ENCODE peak calls at places on chromosomes 13 and 19, in four cellular contexts. B is IMR-90, N is K562, W is keratinocyte. T is an unnamed sample.

GRCh38 chr13:51590966-51591627 is 6.8 kb downstream of the WDFY2 start:
- DNase-seq in N (peak; percentile 11), B (peak; percentile 90), W (no peak), T (peak; percentile 44)

GRCh38 chr19:10460714-10461046 is 40.3 kb downstream of the PDE4A start:
- DNase-seq in B (no peak), N (no peak), W (no peak), T (no peak)

GRCh38 chr13:80030491-80030890 is 310.4 kb downstream of the SPRY2 start:
- DNase-seq in B (no peak), W (no peak), N (no peak), T (peak; percentile 14)

GRCh38 chr19:35120492-35120891 is 4.9 kb downstream of the FXYD3 start:
- DNase-seq in N (no peak), B (peak; percentile 66), W (peak; percentile 92), T (no peak)

GRCh38 chr13:51192348-51192747 is 29.9 kb upstream of the FAM124A start:
- DNase-seq in N (no peak), W (no peak), B (no peak), T (peak; percentile 54)

GRCh38 chr19:3774621-3775373 is 2.8 kb upstream of the RAX2 start:
- DNase-seq in B (no peak), W (no peak), N (peak; percentile 49), T (no peak)

GRCh38 chr13:32988588-32989256 is 27.5 kb upstream of the KL start:
- DNase-seq in B (no peak), N (no peak), W (no peak), T (no peak)

GRCh38 chr13:37429976-37430375 is 168.6 kb downstream of the POSTN start:
- DNase-seq in N (no peak), B (peak; percentile 98), W (no peak), T (no peak)

GRCh38 chr19:22784051-22784450 is at the start of gene ZNF99:
- DNase-seq in W (no peak), B (no peak), N (no peak), T (no peak)

GRCh38 chr13:33017410-33017929 is 1.2 kb downstream of the KL start:
- DNase-seq in B (peak; percentile 6), W (no peak), N (peak; percentile 6), T (peak; percentile 30)

GRCh38 chr13:98741741-98742435 is 10.6 kb downstream of the SLC15A1 start:
- DNase-seq in B (no peak), W (no peak), N (no peak), T (no peak)

GRCh38 chr13:56736966-56737365 is 403.8 kb upstream of the PRR20A start:
- DNase-seq in B (no peak), N (no peak), W (no peak), T (no peak)

GRCh38 chr13:112783135-112783945 is 93.5 kb downstream of the ATP11A start:
- DNase-seq in B (peak; percentile 90), W (no peak), N (no peak), T (no peak)

GRCh38 chr19:40610396-40611064 is 9.4 kb downstream of the LTBP4 start:
- DNase-seq in N (no peak), B (no peak), W (no peak), T (no peak)

GRCh38 chr13:34357435-34358232 is 539.7 kb downstream of the RFC3 start:
- DNase-seq in B (peak; percentile 79), W (peak; percentile 67), N (no peak), T (peak; percentile 72)

GRCh38 chr19:30783936-30784335 is 411.8 kb downstream of the ZNF536 start:
- DNase-seq in W (no peak), B (no peak), N (no peak), T (no peak)

GRCh38 chr19:2168619-2169424 is 5.1 kb downstream of the DOT1L start:
- DNase-seq in W (peak; percentile 92), N (peak; percentile 74), B (peak; percentile 99), T (peak; percentile 99)

GRCh38 chr13:102028846-102029245 is 373.0 kb downstream of the FGF14 start:
- DNase-seq in N (no peak), W (no peak), B (no peak), T (no peak)

GRCh38 chr19:13103585-13103923 is 896 bp upstream of the LYL1 start:
- DNase-seq in B (no peak), W (no peak), N (no peak), T (peak; percentile 29)

GRCh38 chr19:1158885-1159448 is 15.1 kb downstream of the SBNO2 start:
- DNase-seq in N (no peak), B (no peak), W (no peak), T (no peak)
- H3K9me1 ChIP-seq in N (no peaks in the 10 kb centered on the region), B (peaks cover 4% of the 10 kb centered on the region), W (peaks cover 3% of the 10 kb centered on the region), T (no peaks in the 10 kb centered on the region)

DNA sequence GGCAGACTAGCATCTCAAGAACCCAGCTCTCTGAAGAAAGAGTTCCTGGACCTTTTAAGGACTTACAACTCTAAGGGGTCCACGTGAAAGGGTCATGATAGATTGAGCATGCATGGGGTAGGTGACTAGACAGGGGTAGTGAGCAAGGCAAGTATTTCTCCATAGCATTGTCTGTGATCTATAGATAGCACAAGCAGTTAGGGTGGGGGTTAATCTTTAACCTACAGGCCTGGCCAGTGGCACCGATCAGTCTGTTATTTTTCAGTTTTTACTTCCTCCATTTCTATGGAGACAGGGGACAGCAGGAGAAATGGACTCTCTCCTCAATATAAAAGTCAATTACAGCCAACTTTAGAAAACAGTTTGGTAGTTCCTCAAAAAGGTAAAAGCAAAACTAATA is 983.6 kb downstream of the SLITRK1 start:
- DNase-seq in N (no peak), B (no peak), W (no peak), T (no peak)
- H3K9me1 ChIP-seq in N (no peaks in the 10 kb centered on the region), B (no peaks in the 10 kb centered on the region), W (no peaks in the 10 kb centered on the region), T (no peaks in the 10 kb centered on the region)

GRCh38 chr13:44021422-44021821 is 141.7 kb downstream of the LACC1 start:
- DNase-seq in N (no peak), B (no peak), W (no peak), T (no peak)

GRCh38 chr13:44015808-44016207 is 136.1 kb downstream of the LACC1 start:
- DNase-seq in W (no peak), N (no peak), B (no peak), T (peak; percentile 5)

GRCh38 chr13:44015133-44015532 is 135.4 kb downstream of the LACC1 start:
- DNase-seq in N (no peak), B (no peak), W (no peak), T (no peak)

GRCh38 chr13:44014501-44014900 is 134.8 kb downstream of the LACC1 start:
- DNase-seq in W (no peak), N (no peak), B (no peak), T (peak; percentile 26)

GRCh38 chr13:44017756-44018309 is 138.1 kb downstream of the LACC1 start:
- DNase-seq in N (no peak), W (no peak), B (no peak), T (no peak)
- H3K9me1 ChIP-seq in N (no peaks in the 10 kb centered on the region), W (no peaks in the 10 kb centered on the region), B (peaks cover 8% of the 10 kb centered on the region), T (no peaks in the 10 kb centered on the region)

GRCh38 chr19:513368-514165 is 6.3 kb downstream of the TPGS1 start:
- DNase-seq in B (no peak), N (no peak), W (no peak), T (no peak)

GRCh38 chr19:511101-511841 is 4.0 kb downstream of the TPGS1 start:
- DNase-seq in W (peak; percentile 88), B (peak; percentile 36), N (no peak), T (peak; percentile 71)

GRCh38 chr19:510606-511100 is 3.4 kb downstream of the TPGS1 start:
- DNase-seq in N (peak; percentile 69), B (peak; percentile 81), W (peak; percentile 59), T (peak; percentile 88)

GRCh38 chr19:514166-514663 is 6.9 kb downstream of the TPGS1 start:
- DNase-seq in B (no peak), N (no peak), W (no peak), T (no peak)

GRCh38 chr19:512548-513365 is 5.5 kb downstream of the TPGS1 start:
- DNase-seq in N (no peak), B (no peak), W (no peak), T (no peak)
- H3K9me1 ChIP-seq in N (peaks cover 4% of the 10 kb centered on the region), B (peaks cover 8% of the 10 kb centered on the region), W (peaks cover 2% of the 10 kb centered on the region), T (no peaks in the 10 kb centered on the region)

GRCh38 chr19:33085570-33086128 is 4.7 kb downstream of the GPATCH1 start:
- DNase-seq in N (no peak), W (no peak), B (no peak), T (no peak)

GRCh38 chr19:33075519-33075918 is 5.5 kb upstream of the GPATCH1 start:
- DNase-seq in W (no peak), N (no peak), B (no peak), T (no peak)

GRCh38 chr19:33086955-33087354 is 6.0 kb downstream of the GPATCH1 start:
- DNase-seq in N (no peak), W (no peak), B (no peak), T (no peak)

GRCh38 chr19:33080761-33081681 is at the start of gene GPATCH1:
- DNase-seq in W (peak; percentile 19), N (peak; percentile 95), B (peak; percentile 73), T (peak; percentile 87)
- H3K9me1 ChIP-seq in W (no peaks in the 10 kb centered on the region), N (no peaks in the 10 kb centered on the region), B (peaks cover 9% of the 10 kb centered on the region), T (no peaks in the 10 kb centered on the region)

GRCh38 chr13:74039154-74039553 is 95.0 kb downstream of the KLF12 start:
- DNase-seq in W (no peak), N (no peak), B (no peak), T (no peak)

GRCh38 chr13:74037762-74038161 is 96.4 kb downstream of the KLF12 start:
- DNase-seq in B (no peak), N (no peak), W (no peak), T (no peak)

GRCh38 chr13:74040200-74040599 is 94.0 kb downstream of the KLF12 start:
- DNase-seq in W (no peak), B (peak; percentile 31), N (peak; percentile 17), T (peak; percentile 18)

GRCh38 chr13:74036373-74036772 is 97.8 kb downstream of the KLF12 start:
- DNase-seq in N (no peak), B (no peak), W (peak; percentile 28), T (no peak)

DNA sequence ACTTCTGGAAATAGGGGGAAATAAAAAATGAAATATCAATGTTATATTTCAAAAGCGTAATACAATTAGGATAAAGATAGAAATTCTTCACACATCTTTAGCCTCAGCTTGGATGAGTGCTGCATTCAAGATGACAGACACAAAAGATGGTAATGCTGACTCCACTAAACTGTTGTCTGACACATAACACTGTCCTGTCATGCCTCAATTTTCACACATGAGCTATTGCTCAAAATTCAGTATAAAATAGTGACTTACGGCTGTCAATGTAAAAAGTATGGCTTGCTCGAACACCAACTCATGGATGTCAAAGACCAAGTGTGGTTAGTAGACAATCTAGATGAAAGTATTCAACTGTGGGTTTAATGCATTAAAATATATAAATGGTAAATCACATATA is 94.5 kb downstream of the KLF12 start:
- DNase-seq in W (no peak), N (no peak), B (no peak), T (no peak)
- H3K9me1 ChIP-seq in W (no peaks in the 10 kb centered on the region), N (no peaks in the 10 kb centered on the region), B (peaks cover 7% of the 10 kb centered on the region), T (no peaks in the 10 kb centered on the region)

T was measured in endothelial cell of umbilical vein.